ENCODE peak calls at places on chromosomes 2 and 18, in six cellular contexts. X is activated CD8-positive, alpha-beta T cell treated with anti-CD3 and anti-CD28 coated beads for 36 hours; B is SK-N-SH; O is progenitor cell of endocrine pancreas; K is endothelial cell of umbilical vein; Y is lower lobe of right lung. M is an unnamed sample.

GRCh38 chr2:23524261-23524706 is 139.3 kb downstream of the KLHL29 start:
- DNase-seq in X (no peak), B (no peak), O (no peak), K (peak), Y (no peak), M (no peak)

GRCh38 chr2:68420254-68420910 is 46.7 kb downstream of the FBXO48 start:
- DNase-seq in X (no peak), B (no peak), O (no peak), K (no peak), Y (no peak), M (no peak)

GRCh38 chr2:37836711-37837110 is 88.4 kb upstream of the RMDN2 start:
- DNase-seq in X (no peak), B (no peak), O (no peak), K (no peak), Y (no peak), M (no peak)

GRCh38 chr2:230170532-230170931 is 49.3 kb downstream of the SP110 start:
- DNase-seq in X (peak), B (no peak), O (no peak), K (peak), Y (no peak), M (no peak)

GRCh38 chr2:96970248-96970875 is 16.0 kb downstream of the FAM178B start:
- DNase-seq in X (no peak), B (no peak), O (no peak), K (no peak), Y (peak), M (no peak)

GRCh38 chr2:75428060-75428459 is 132.7 kb downstream of the EVA1A start:
- DNase-seq in X (no peak), B (no peak), O (no peak), K (no peak), Y (no peak), M (no peak)

GRCh38 chr2:18067980-18068379 is 189.5 kb downstream of the KCNS3 start:
- DNase-seq in X (no peak), B (peak), O (no peak), K (no peak), Y (no peak), M (no peak)

GRCh38 chr2:9373047-9373446 is 50.3 kb downstream of the ITGB1BP1 start:
- DNase-seq in X (no peak), B (no peak), O (no peak), K (no peak), Y (no peak), M (no peak)

GRCh38 chr2:72131916-72132841 is 15.5 kb downstream of the CYP26B1 start:
- DNase-seq in X (no peak), B (peak), O (no peak), K (no peak), Y (no peak), M (no peak)

GRCh38 chr18:64100136-64100922 is 48.6 kb downstream of the LINC00305 start:
- DNase-seq in X (no peak), B (no peak), O (no peak), K (no peak), Y (no peak), M (peak)

GRCh38 chr2:48601349-48601748 is 16.3 kb upstream of the GTF2A1L start:
- DNase-seq in X (peak), B (no peak), O (no peak), K (no peak), Y (no peak), M (no peak)

GRCh38 chr2:201432038-201432437 is 19.2 kb downstream of the TRAK2 start:
- DNase-seq in X (no peak), B (no peak), O (no peak), K (peak), Y (no peak), M (no peak)

GRCh38 chr2:119801040-119801439 is 41.3 kb downstream of the PTPN4 start:
- DNase-seq in X (no peak), B (no peak), O (no peak), K (no peak), Y (no peak), M (no peak)

GRCh38 chr18:3306391-3306790 is 44.5 kb downstream of the MYL12B start:
- DNase-seq in X (no peak), B (no peak), O (no peak), K (no peak), Y (no peak), M (no peak)

GRCh38 chr2:120344991-120345975 is 653 bp upstream of the INHBB start:
- DNase-seq in X (peak), B (peak), O (no peak), K (peak), Y (no peak), M (peak)

GRCh38 chr2:113887393-113887792 is 2.5 kb upstream of the ACTR3 start:
- DNase-seq in X (peak), B (no peak), O (no peak), K (no peak), Y (no peak), M (no peak)

GRCh38 chr2:230885467-230886130 is 20.9 kb downstream of the ITM2C start:
- DNase-seq in X (peak), B (peak), O (no peak), K (no peak), Y (no peak), M (peak)

GRCh38 chr2:142724186-142724585 is 153.3 kb upstream of the KYNU start:
- DNase-seq in X (no peak), B (no peak), O (no peak), K (no peak), Y (no peak), M (no peak)

GRCh38 chr2:132896073-132896472 is 226.1 kb upstream of the LYPD1 start:
- DNase-seq in X (no peak), B (no peak), O (no peak), K (no peak), Y (no peak), M (no peak)

GRCh38 chr2:67260348-67261277 is 136.5 kb upstream of the ETAA1 start:
- DNase-seq in X (no peak), B (no peak), O (no peak), K (peak), Y (peak), M (no peak)

GRCh38 chr2:71531522-71532047 is 78.2 kb downstream of the DYSF start:
- DNase-seq in X (peak), B (no peak), O (no peak), K (peak), Y (no peak), M (no peak)

GRCh38 chr2:121241466-121241865 is 43.5 kb downstream of the TFCP2L1 start:
- DNase-seq in X (no peak), B (no peak), O (no peak), K (no peak), Y (no peak), M (no peak)

GRCh38 chr2:9749546-9750223 is 93.6 kb upstream of the TAF1B start:
- DNase-seq in X (no peak), B (no peak), O (no peak), K (no peak), Y (no peak), M (no peak)

GRCh38 chr2:60741588-60741987 is 14.5 kb upstream of the PAPOLG start:
- DNase-seq in X (no peak), B (no peak), O (no peak), K (no peak), Y (no peak), M (no peak)

GRCh38 chr2:27149575-27150405 is 986 bp downstream of the TCF23 start:
- DNase-seq in X (no peak), B (no peak), O (no peak), K (no peak), Y (no peak), M (no peak)

GRCh38 chr18:57281519-57281918 is 70.8 kb upstream of the ST8SIA3 start:
- DNase-seq in X (no peak), B (no peak), O (no peak), K (no peak), Y (no peak), M (no peak)
- TF ChIP-seq CTCF in X (no peak), B (no peak), O (no peak), K (no peak), Y (no peak), M (no peak)

GRCh38 chr2:160582481-160583161 is 89.0 kb upstream of the RBMS1 start:
- DNase-seq in X (no peak), B (no peak), O (no peak), K (no peak), Y (no peak), M (no peak)
- TF ChIP-seq CTCF in X (no peak), B (peak), O (no peak), K (no peak), Y (no peak), M (no peak)

DNA sequence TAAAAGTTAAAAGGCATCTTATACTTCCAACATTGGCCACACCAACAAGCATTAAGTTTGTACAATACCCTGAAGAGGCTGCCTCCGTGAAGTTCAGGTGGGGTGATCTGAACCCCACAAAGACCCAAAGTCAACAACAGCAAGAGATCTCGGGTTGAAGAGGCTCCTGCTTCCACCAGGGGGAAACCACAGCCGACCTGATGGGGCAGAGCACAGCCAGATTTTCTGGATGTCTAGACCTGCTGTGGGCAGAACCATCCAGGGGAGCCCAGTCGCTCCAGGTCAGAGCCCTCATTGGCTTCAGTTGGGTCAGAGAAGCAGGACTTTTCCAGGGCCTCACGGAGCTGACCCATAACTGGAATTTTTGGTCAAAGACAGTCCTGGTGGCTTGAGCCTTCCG is 66.5 kb upstream of the ACKR3 start:
- DNase-seq in X (no peak), B (peak), O (no peak), K (no peak), Y (no peak), M (no peak)
- TF ChIP-seq CTCF in X (no peak), B (no peak), O (peak), K (no peak), Y (no peak), M (no peak)

GRCh38 chr18:60075477-60075876 is 175.7 kb downstream of the PMAIP1 start:
- DNase-seq in X (no peak), B (no peak), O (no peak), K (no peak), Y (no peak), M (no peak)
- TF ChIP-seq CTCF in X (no peak), B (no peak), O (no peak), K (no peak), Y (no peak), M (no peak)

GRCh38 chr2:232632904-232633412 is 446 bp upstream of the EFHD1 start:
- DNase-seq in X (no peak), B (no peak), O (peak), K (no peak), Y (no peak), M (no peak)
- TF ChIP-seq CTCF in X (no peak), B (peak), O (no peak), K (no peak), Y (no peak), M (no peak)

GRCh38 chr2:45442026-45442425 is 169.0 kb downstream of the SRBD1 start:
- DNase-seq in X (no peak), B (no peak), O (no peak), K (no peak), Y (no peak), M (no peak)

GRCh38 chr2:45443012-45443411 is 168.1 kb downstream of the SRBD1 start:
- DNase-seq in X (no peak), B (no peak), O (no peak), K (no peak), Y (no peak), M (no peak)

GRCh38 chr2:45438872-45439665 is 172.0 kb downstream of the SRBD1 start:
- DNase-seq in X (no peak), B (no peak), O (no peak), K (no peak), Y (no peak), M (no peak)

GRCh38 chr2:45441571-45441970 is 169.5 kb downstream of the SRBD1 start:
- DNase-seq in X (no peak), B (no peak), O (no peak), K (no peak), Y (no peak), M (no peak)

GRCh38 chr2:45439788-45440773 is 171.0 kb downstream of the SRBD1 start:
- DNase-seq in X (no peak), B (peak), O (no peak), K (peak), Y (no peak), M (peak)
- TF ChIP-seq CTCF in X (no peak), B (peak), O (no peak), K (peak), Y (no peak), M (no peak)

GRCh38 chr18:55097406-55098170 is 138.3 kb upstream of the CCDC68 start:
- DNase-seq in X (no peak), B (no peak), O (no peak), K (peak), Y (no peak), M (no peak)

GRCh38 chr18:55095579-55095978 is 136.3 kb upstream of the CCDC68 start:
- DNase-seq in X (no peak), B (no peak), O (no peak), K (no peak), Y (no peak), M (no peak)

GRCh38 chr18:55093808-55094207 is 134.5 kb upstream of the CCDC68 start:
- DNase-seq in X (no peak), B (no peak), O (no peak), K (no peak), Y (no peak), M (no peak)

GRCh38 chr18:55093295-55093694 is 134.0 kb upstream of the CCDC68 start:
- DNase-seq in X (no peak), B (no peak), O (no peak), K (no peak), Y (no peak), M (no peak)

DNA sequence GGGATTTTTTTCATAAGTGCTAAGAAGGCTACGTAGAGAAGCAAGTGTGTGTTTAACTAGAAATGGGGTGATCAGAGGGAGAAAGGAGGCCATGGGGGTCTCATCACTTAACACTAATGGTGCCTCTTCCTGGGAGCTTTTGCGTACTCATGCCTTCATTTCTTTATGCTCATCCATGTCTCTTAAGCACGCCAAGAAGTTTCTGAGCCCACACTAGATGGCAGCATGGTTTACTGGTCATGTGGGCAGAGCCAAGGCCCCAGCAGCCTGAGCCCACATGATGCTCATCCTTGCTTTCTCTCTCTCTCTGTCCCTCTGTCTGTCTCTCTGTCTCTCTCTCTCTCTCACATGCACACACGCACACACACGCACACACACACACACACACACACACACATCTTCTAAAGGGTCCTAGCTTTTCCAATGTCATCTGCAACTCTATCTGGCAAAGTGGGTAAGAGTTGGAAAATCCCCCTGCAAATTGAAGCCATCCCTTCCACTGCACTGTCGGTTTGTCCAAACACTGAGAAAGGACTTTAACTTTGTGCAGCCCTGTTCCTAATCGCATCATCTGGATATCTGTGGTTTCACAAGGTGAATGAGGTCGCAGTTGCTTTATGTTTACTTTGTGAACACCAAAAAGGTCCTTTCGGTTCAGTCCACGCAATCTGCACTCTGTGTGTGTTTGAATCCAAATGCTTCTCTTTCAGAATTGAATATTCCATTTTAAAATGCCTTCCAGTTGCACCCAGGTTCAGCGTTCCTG is 137.2 kb upstream of the CCDC68 start:
- DNase-seq in X (no peak), B (peak), O (no peak), K (peak), Y (no peak), M (peak)
- TF ChIP-seq CTCF in X (no peak), B (peak), O (no peak), K (peak), Y (peak), M (peak)

GRCh38 chr18:52007109-52007508 is 332.9 kb upstream of the DCC start:
- DNase-seq in X (no peak), B (no peak), O (no peak), K (no peak), Y (no peak), M (no peak)
- TF ChIP-seq CTCF in X (no peak), B (peak), O (no peak), K (no peak), Y (no peak), M (no peak)

DNA sequence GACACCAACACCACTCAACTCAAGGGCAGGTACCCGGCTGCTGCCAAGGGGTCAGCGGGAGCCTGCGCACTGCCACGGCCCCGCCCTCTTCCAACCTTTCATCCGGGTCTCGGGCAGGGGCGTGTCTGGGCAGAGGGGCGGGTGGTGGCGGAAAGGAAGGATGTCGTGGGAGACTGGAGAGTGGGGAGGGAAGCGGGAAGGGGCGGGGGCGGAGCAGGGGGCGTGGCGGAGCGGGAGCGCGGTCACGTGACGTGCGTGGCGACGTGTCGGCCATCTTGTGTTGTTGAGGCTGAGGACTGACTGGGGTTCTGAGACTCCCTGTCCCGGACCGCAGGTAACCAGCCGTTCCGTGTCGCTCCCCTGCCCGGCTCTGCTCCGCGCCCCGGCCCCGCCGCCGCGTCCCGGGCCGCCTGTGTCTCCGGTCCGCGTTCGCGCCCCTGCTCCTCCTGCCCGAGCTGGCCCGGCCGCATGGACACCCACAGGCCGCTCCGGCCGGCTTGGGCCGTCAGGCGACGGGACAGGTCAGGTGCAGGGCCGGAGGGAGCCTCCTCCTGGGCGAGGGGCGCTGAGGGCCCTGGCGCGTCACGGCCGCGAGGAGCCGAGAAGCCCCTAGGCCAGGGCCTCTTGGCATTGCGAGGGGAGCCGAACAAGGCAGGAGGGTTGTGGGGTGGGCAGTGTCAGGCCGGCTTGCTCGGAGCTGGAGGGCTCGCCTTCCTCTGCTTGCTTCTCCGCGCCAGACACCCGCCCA is at the start of gene GIGYF2:
- DNase-seq in X (peak), B (peak), O (peak), K (peak), Y (peak), M (peak)
- TF ChIP-seq CTCF in X (no peak), B (no peak), O (no peak), K (no peak), Y (peak), M (no peak)

GRCh38 chr18:9831046-9831722 is 54.6 kb upstream of the TXNDC2 start:
- DNase-seq in X (no peak), B (no peak), O (no peak), K (no peak), Y (no peak), M (no peak)
- TF ChIP-seq CTCF in X (no peak), B (no peak), O (peak), K (no peak), Y (peak), M (no peak)

M was measured in GM20000.